ENCODE peak calls at places on chromosomes 1 and 21, in eight cellular contexts. Z, L, I, E, T, Y, G and O are unnamed samples.
A peak's percentile ranks its signal among the peaks of the same experiment; 100 is the strongest.

GRCh38 chr1:169594391-169594790 is 8.1 kb upstream of the F5 start:
- DNase-seq in Z (no peak), L (no peak), I (no peak), E (no peak), T (no peak), Y (no peak), G (peak; percentile 69), O (no peak)

GRCh38 chr1:3105167-3105863 is 36.3 kb downstream of the PRDM16 start:
- DNase-seq in Z (no peak), L (no peak), I (no peak), E (no peak), T (no peak), Y (peak; percentile 93), G (no peak), O (no peak)

GRCh38 chr1:172980456-172980855 is 70.3 kb downstream of the TNFSF18 start:
- DNase-seq in Z (no peak), L (peak; percentile 55), I (no peak), E (peak; percentile 76), T (no peak), Y (no peak), G (no peak), O (peak; percentile 42)

GRCh38 chr1:214584805-214585766 is 17.9 kb upstream of the CENPF start:
- DNase-seq in Z (no peak), L (no peak), I (no peak), E (peak; percentile 73), T (peak; percentile 26), Y (no peak), G (peak; percentile 18), O (peak; percentile 80)

GRCh38 chr21:39568380-39568779 is 44.4 kb upstream of the B3GALT5 start:
- DNase-seq in Z (no peak), L (no peak), I (no peak), E (no peak), T (no peak), Y (peak; percentile 57), G (no peak), O (no peak)

GRCh38 chr1:162700131-162700530 is 67.9 kb downstream of the DDR2 start:
- DNase-seq in Z (no peak), L (no peak), I (no peak), E (no peak), T (no peak), Y (no peak), G (no peak), O (no peak)

GRCh38 chr1:57623039-57623790 is 199.4 kb upstream of the DAB1 start:
- DNase-seq in Z (no peak), L (no peak), I (peak; percentile 40), E (peak; percentile 22), T (no peak), Y (peak; percentile 91), G (no peak), O (no peak)

GRCh38 chr1:101781437-101781836 is 215.3 kb downstream of the OLFM3 start:
- DNase-seq in Z (no peak), L (no peak), I (no peak), E (no peak), T (no peak), Y (no peak), G (peak; percentile 9), O (peak; percentile 28)

GRCh38 chr21:42002421-42002958 is 7.7 kb downstream of the ZBTB21 start:
- DNase-seq in Z (peak; percentile 87), L (peak; percentile 92), I (no peak), E (peak; percentile 98), T (peak; percentile 86), Y (no peak), G (peak; percentile 91), O (peak; percentile 8)

GRCh38 chr1:177799746-177800145 is 170.1 kb downstream of the SEC16B start:
- DNase-seq in Z (no peak), L (no peak), I (no peak), E (no peak), T (no peak), Y (no peak), G (peak; percentile 28), O (no peak)

GRCh38 chr1:239906394-239906793 is 185.3 kb upstream of the FMN2 start:
- DNase-seq in Z (no peak), L (no peak), I (no peak), E (no peak), T (no peak), Y (no peak), G (no peak), O (no peak)

GRCh38 chr1:53274026-53274425 is 35.7 kb upstream of the MAGOH start:
- DNase-seq in Z (no peak), L (no peak), I (no peak), E (no peak), T (no peak), Y (no peak), G (no peak), O (no peak)

GRCh38 chr1:46173361-46173856 is 1.5 kb upstream of the TSPAN1 start:
- DNase-seq in Z (no peak), L (peak; percentile 43), I (no peak), E (peak; percentile 61), T (no peak), Y (peak; percentile 59), G (peak; percentile 25), O (no peak)

GRCh38 chr1:208803371-208803811 is 559.2 kb upstream of the PLXNA2 start:
- DNase-seq in Z (no peak), L (no peak), I (no peak), E (no peak), T (no peak), Y (no peak), G (peak; percentile 24), O (no peak)

GRCh38 chr1:26996665-26997064 is 3.2 kb downstream of the TRNP1 start:
- DNase-seq in Z (no peak), L (no peak), I (no peak), E (no peak), T (no peak), Y (no peak), G (no peak), O (no peak)

GRCh38 chr1:36772837-36773495 is 261.3 kb downstream of the GRIK3 start:
- DNase-seq in Z (no peak), L (no peak), I (no peak), E (no peak), T (no peak), Y (no peak), G (no peak), O (no peak)

GRCh38 chr1:77322061-77322900 is 40.5 kb downstream of the AK5 start:
- DNase-seq in Z (peak; percentile 66), L (peak; percentile 69), I (no peak), E (peak; percentile 91), T (peak; percentile 47), Y (peak; percentile 64), G (no peak), O (peak; percentile 97)

GRCh38 chr1:226378071-226378470 is 29.8 kb downstream of the PARP1 start:
- DNase-seq in Z (no peak), L (peak; percentile 11), I (no peak), E (peak; percentile 31), T (no peak), Y (no peak), G (no peak), O (no peak)

GRCh38 chr1:21818661-21819060 is 6.6 kb downstream of the LDLRAD2 start:
- DNase-seq in Z (no peak), L (no peak), I (peak; percentile 54), E (no peak), T (no peak), Y (peak; percentile 93), G (peak; percentile 59), O (peak; percentile 3)

DNA sequence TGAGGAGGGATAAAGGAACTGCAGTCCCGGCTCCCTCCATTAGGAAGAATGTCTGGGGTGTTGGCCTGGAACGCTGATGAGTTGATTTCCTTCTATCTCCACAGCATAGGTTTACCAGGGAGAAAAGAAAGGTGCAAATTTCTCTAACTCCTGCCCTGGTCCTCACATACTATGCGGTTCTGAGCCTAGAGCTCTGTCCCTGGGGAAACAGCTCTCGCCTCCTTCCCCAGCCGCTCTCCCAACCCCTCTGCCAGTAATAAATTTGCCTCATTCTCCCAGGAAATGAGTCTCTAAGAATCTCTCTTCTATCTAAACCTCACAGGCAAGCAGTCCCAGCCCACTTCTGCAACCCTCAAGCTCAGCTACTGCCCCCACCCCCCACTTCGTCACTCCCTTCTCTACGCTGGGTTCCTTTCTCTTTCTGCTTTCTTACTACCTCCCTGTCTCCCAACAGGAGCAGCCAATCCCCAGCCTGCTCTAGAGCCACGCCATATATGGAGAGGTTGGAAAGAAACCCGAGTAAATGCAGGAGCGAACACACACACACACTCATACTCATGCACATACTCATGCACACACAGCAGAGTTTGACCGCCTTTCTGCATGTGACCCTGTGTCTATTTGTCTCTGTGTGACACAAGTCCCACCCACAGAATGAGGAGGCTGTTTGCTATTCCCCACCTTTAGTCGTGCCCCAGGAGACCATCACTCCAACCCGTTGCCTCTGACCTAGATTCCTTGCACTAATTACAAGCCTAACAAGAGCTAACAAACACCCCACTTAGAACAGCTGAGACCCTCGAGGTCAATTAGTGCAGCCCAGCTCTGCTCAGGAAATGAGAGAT is 13.4 kb downstream of the PLEKHO1 start:
- DNase-seq in Z (peak; percentile 96), L (peak; percentile 99), I (peak; percentile 71), E (peak; percentile 100), T (peak; percentile 99), Y (peak; percentile 95), G (peak; percentile 96), O (peak; percentile 99)
- TF ChIP-seq CTCF in Z (peak; percentile 29), L (peak; percentile 45), I (no peak), E (peak; percentile 13), T (no peak), Y (peak; percentile 51), G (no peak), O (peak; percentile 1)

DNA sequence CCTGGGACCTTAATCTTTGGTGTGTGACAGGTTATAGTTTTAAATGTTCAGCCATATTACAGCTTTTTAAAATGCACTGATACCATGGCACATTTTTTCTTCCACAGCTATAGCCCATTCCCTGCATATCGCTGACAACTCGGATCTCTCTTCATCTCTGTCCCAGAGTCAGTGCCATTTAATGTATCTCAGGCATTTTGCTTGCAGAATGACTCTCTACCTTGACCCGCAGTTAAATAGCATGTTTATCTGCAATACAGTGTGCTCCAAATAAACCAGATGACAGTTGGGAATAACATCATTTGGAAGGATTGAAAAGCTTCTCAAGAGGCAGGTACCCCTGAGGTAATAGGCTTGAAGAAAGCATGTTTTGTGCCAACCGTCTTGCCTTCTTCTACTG is 99.8 kb upstream of the USH2A start:
- DNase-seq in Z (no peak), L (no peak), I (no peak), E (no peak), T (no peak), Y (no peak), G (no peak), O (no peak)
- H3K4me3 ChIP-seq in Z (no peak overlapping the region), L (no peak overlapping the region), I (no peak overlapping the region), E (no peak overlapping the region), T (no peak overlapping the region), Y (no peak overlapping the region), G (no peak overlapping the region), O (no peak overlapping the region)

DNA sequence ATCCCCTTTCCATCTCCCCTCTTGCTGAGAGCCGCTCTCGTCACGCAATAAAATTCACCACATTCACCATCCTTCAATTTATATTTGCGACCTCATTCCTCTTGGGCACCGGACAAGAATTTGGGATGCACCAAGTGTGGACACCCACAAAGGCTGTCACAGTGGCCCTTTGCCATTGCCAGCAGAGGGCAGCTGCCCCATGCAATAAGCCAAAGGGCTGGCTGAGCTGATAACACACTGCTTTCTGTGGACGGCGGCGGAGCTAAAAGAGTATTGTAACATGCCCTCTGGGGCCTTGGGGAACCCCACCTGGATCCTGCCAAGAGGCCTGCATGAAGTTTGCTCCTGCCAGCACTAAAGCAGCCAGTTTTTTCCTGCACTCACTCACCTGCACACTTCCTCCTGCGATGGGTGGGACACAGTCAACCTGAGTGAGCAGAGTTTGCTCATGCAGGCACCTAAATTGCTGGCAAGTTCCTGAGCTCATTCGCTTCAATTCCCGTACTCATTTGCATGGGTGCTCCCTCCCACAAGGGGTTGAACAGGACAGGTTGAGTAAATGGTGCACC is 792.3 kb upstream of the ADAMTS5 start:
- DNase-seq in Z (no peak), L (no peak), I (peak; percentile 27), E (no peak), T (no peak), Y (peak; percentile 72), G (peak; percentile 22), O (no peak)
- TF ChIP-seq CTCF in Z (peak; percentile 54), L (peak; percentile 60), I (peak; percentile 54), E (peak; percentile 20), T (peak; percentile 23), Y (peak; percentile 74), G (peak; percentile 35), O (peak; percentile 66)

GRCh38 chr1:6418668-6419396 is 887 bp downstream of the HES2 start:
- DNase-seq in Z (no peak), L (no peak), I (no peak), E (no peak), T (no peak), Y (peak; percentile 68), G (no peak), O (no peak)
- H3K4me3 ChIP-seq in Z (no peak overlapping the region), L (no peak overlapping the region), I (peak overlapping the region; percentile 49), E (no peak overlapping the region), T (no peak overlapping the region), Y (no peak overlapping the region), G (no peak overlapping the region), O (peak overlapping the region; percentile 54)